ENCODE peak calls at places on chromosomes 16 and 17, in ten cellular contexts. L, J, V, B, S, R, Z, P, M and X are unnamed samples.

GRCh38 chr17:35129154-35129972 is 7.9 kb downstream of the FNDC8 start:
- DNase-seq in L (no peak), J (no peak), V (no peak), B (no peak), S (no peak), R (no peak), Z (no peak), P (no peak), M (no peak), X (no peak)

GRCh38 chr17:50934672-50935200 is 68.6 kb upstream of the TOB1 start:
- DNase-seq in L (no peak), J (no peak), V (no peak), B (no peak), S (no peak), R (no peak), Z (no peak), P (no peak), M (no peak), X (no peak)

GRCh38 chr17:73613947-73614655 is 30.1 kb downstream of the SDK2 start:
- DNase-seq in L (no peak), J (peak), V (no peak), B (no peak), S (no peak), R (no peak), Z (no peak), P (no peak), M (no peak), X (no peak)

GRCh38 chr17:59754547-59754946 is 47.1 kb downstream of the VMP1 start:
- DNase-seq in L (peak), J (no peak), V (no peak), B (no peak), S (no peak), R (no peak), Z (no peak), P (no peak), M (no peak), X (no peak)

GRCh38 chr16:34803683-34804416 is 1344.4 kb downstream of the TP53TG3F start:
- DNase-seq in L (no peak), J (no peak), V (peak), B (no peak), S (no peak), R (no peak), Z (no peak), P (no peak), M (no peak), X (no peak)

GRCh38 chr16:20409398-20410152 is at the start of gene ACSM5:
- DNase-seq in L (peak), J (no peak), V (no peak), B (peak), S (peak), R (no peak), Z (peak), P (peak), M (peak), X (no peak)

GRCh38 chr17:32648450-32648849 is 161.7 kb downstream of the CDK5R1 start:
- DNase-seq in L (no peak), J (no peak), V (no peak), B (no peak), S (no peak), R (no peak), Z (no peak), P (no peak), M (no peak), X (no peak)

GRCh38 chr17:55159251-55159650 is 105.5 kb upstream of the HLF start:
- DNase-seq in L (no peak), J (no peak), V (no peak), B (no peak), S (no peak), R (no peak), Z (no peak), P (no peak), M (no peak), X (no peak)

GRCh38 chr16:70770968-70771552 is 29.9 kb downstream of the VAC14 start:
- DNase-seq in L (peak), J (peak), V (no peak), B (peak), S (no peak), R (peak), Z (peak), P (peak), M (peak), X (peak)

GRCh38 chr17:16374129-16374528 is 6.8 kb upstream of the UBB start:
- DNase-seq in L (no peak), J (no peak), V (no peak), B (peak), S (peak), R (no peak), Z (no peak), P (peak), M (no peak), X (no peak)

GRCh38 chr17:17191346-17191792 is 14.8 kb downstream of the PLD6 start:
- DNase-seq in L (no peak), J (no peak), V (no peak), B (no peak), S (peak), R (no peak), Z (no peak), P (no peak), M (no peak), X (no peak)

GRCh38 chr17:390025-390424 is 37.4 kb upstream of the RPH3AL start:
- DNase-seq in L (no peak), J (no peak), V (no peak), B (no peak), S (no peak), R (no peak), Z (no peak), P (no peak), M (no peak), X (no peak)

GRCh38 chr16:83779881-83780280 is 27.9 kb upstream of the HSBP1 start:
- DNase-seq in L (no peak), J (no peak), V (no peak), B (no peak), S (no peak), R (no peak), Z (no peak), P (no peak), M (no peak), X (no peak)

GRCh38 chr17:17495448-17496188 is 577 bp downstream of the RASD1 start:
- DNase-seq in L (no peak), J (peak), V (peak), B (peak), S (peak), R (peak), Z (no peak), P (peak), M (no peak), X (peak)

GRCh38 chr16:47459603-47460002 is 1.3 kb downstream of the ITFG1 start:
- DNase-seq in L (no peak), J (no peak), V (no peak), B (no peak), S (no peak), R (no peak), Z (no peak), P (no peak), M (no peak), X (no peak)

GRCh38 chr17:72187544-72187943 is 66.7 kb downstream of the SOX9 start:
- DNase-seq in L (no peak), J (no peak), V (no peak), B (no peak), S (no peak), R (no peak), Z (peak), P (peak), M (no peak), X (peak)

GRCh38 chr16:67594956-67595355 is 32.6 kb downstream of the CTCF start:
- DNase-seq in L (no peak), J (no peak), V (no peak), B (peak), S (no peak), R (no peak), Z (no peak), P (no peak), M (no peak), X (no peak)

GRCh38 chr17:4536259-4536741 is 18.9 kb downstream of the MYBBP1A start:
- DNase-seq in L (no peak), J (peak), V (no peak), B (no peak), S (no peak), R (no peak), Z (no peak), P (no peak), M (no peak), X (no peak)

GRCh38 chr16:57316390-57317017 is 32.0 kb upstream of the PLLP start:
- DNase-seq in L (no peak), J (peak), V (peak), B (no peak), S (peak), R (no peak), Z (no peak), P (no peak), M (no peak), X (no peak)

GRCh38 chr16:63749256-63749655 is 1372.6 kb downstream of the CDH11 start:
- DNase-seq in L (no peak), J (no peak), V (no peak), B (no peak), S (no peak), R (no peak), Z (no peak), P (no peak), M (no peak), X (no peak)

GRCh38 chr16:89613101-89613953 is at the start of gene DPEP1:
- DNase-seq in L (no peak), J (peak), V (no peak), B (no peak), S (no peak), R (no peak), Z (no peak), P (no peak), M (no peak), X (no peak)
- TF ChIP-seq POLR2A in L (no peak), J (no peak), V (no peak), B (no peak), S (no peak), R (no peak), Z (no peak), P (no peak), M (no peak), X (no peak)

GRCh38 chr17:63549289-63549945 is 860 bp upstream of the DCAF7 start:
- DNase-seq in L (no peak), J (no peak), V (no peak), B (no peak), S (no peak), R (no peak), Z (peak), P (no peak), M (no peak), X (no peak)

GRCh38 chr17:63550816-63551639 is 751 bp downstream of the DCAF7 start:
- DNase-seq in L (peak), J (peak), V (no peak), B (no peak), S (no peak), R (no peak), Z (peak), P (peak), M (no peak), X (no peak)

GRCh38 chr17:63552211-63552610 is 1.9 kb downstream of the DCAF7 start:
- DNase-seq in L (no peak), J (no peak), V (no peak), B (no peak), S (no peak), R (no peak), Z (peak), P (no peak), M (no peak), X (no peak)

GRCh38 chr17:63547083-63547523 is 3.2 kb upstream of the DCAF7 start:
- DNase-seq in L (no peak), J (no peak), V (no peak), B (no peak), S (no peak), R (no peak), Z (no peak), P (no peak), M (no peak), X (no peak)

GRCh38 chr17:63549946-63550815 is at the start of gene DCAF7:
- DNase-seq in L (peak), J (peak), V (peak), B (peak), S (peak), R (peak), Z (peak), P (peak), M (peak), X (peak)
- TF ChIP-seq POLR2AphosphoS5 in L (peak), J (peak), V (peak), B (peak), S (peak), R (peak), Z (peak), P (peak), M (peak), X (peak)

DNA sequence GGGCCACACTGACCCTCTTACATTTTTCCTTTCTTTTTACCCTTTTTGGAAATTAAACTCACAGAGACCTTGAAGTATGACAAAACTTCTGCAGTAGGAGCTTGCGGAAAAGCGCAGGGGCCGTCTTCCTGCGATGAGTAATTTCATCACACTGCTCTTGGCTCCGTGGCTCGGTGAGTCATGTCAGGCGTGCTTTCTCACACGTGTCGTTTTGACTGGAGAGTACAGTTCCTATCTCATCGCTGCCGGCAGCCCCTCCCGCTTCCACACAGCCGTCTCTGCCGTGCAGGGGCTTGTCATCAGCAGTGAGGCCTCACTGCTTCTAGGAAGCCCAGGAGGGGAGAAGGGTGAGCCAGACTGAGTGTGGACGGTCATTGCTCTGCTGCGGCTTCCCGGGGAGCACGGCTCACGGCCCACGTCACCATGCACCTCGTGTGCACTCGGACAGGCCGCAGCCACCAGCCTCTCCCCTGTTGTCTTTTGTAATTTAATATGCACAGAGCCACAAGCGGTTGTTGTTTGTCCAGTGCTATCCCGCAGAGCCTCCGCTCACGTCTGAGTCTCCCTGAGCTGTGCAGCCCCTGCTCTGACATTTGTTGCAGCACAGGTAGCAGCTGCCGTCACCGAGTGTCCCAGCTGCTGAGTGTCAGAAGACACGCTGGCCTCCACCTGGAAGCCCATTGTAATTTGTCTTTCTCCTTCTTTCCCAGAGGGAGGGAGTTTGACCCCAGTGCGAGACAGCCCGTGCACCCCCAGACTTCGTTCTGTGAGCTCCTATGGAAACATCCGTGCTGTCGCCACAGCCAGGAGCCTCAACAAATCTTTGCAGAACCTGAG is 99.4 kb upstream of the CHMP6 start:
- DNase-seq in L (no peak), J (no peak), V (no peak), B (peak), S (peak), R (no peak), Z (no peak), P (peak), M (peak), X (peak)
- TF ChIP-seq POLR2A in L (no peak), J (no peak), V (no peak), B (peak), S (no peak), R (no peak), Z (no peak), P (no peak), M (no peak), X (no peak)

DNA sequence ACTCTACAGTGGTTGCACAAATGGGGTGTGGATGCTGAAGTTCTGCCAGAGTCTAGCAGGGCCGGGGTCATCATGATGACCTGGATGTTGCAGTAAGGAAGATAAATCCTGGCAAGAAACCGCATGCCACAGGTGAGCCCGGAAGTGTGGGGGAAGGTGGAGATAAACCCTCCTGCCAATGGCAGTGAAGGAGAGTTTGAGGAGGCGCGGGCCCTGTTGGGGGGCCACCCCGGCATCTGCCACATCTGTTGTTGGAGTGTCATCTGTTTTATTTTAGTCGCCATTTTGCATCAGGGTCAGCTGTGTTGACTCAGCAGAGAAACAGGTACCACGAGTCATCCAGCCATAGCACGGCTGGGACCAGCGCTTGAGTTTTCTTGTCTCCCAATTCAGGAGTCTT is 173.8 kb upstream of the CHMP6 start:
- DNase-seq in L (no peak), J (no peak), V (no peak), B (no peak), S (peak), R (no peak), Z (no peak), P (no peak), M (no peak), X (no peak)
- TF ChIP-seq POLR2AphosphoS5 in L (no peak), J (no peak), V (no peak), B (no peak), S (no peak), R (no peak), Z (no peak), P (no peak), M (no peak), X (no peak)

GRCh38 chr17:61199431-61200348 is 200.0 kb upstream of the TBX2 start:
- DNase-seq in L (no peak), J (no peak), V (no peak), B (no peak), S (no peak), R (no peak), Z (no peak), P (no peak), M (no peak), X (no peak)

GRCh38 chr17:61200349-61200735 is 199.3 kb upstream of the TBX2 start:
- DNase-seq in L (no peak), J (no peak), V (no peak), B (no peak), S (no peak), R (no peak), Z (no peak), P (no peak), M (no peak), X (no peak)

GRCh38 chr17:61202564-61202963 is 197.1 kb upstream of the TBX2 start:
- DNase-seq in L (no peak), J (no peak), V (no peak), B (no peak), S (no peak), R (no peak), Z (no peak), P (no peak), M (no peak), X (no peak)

GRCh38 chr17:61203765-61204164 is 195.9 kb upstream of the TBX2 start:
- DNase-seq in L (no peak), J (no peak), V (no peak), B (no peak), S (no peak), R (no peak), Z (no peak), P (no peak), M (no peak), X (no peak)

GRCh38 chr17:61201211-61201610 is 198.4 kb upstream of the TBX2 start:
- DNase-seq in L (peak), J (no peak), V (no peak), B (no peak), S (no peak), R (no peak), Z (no peak), P (no peak), M (no peak), X (no peak)
- TF ChIP-seq POLR2A in L (no peak), J (no peak), V (no peak), B (no peak), S (no peak), R (no peak), Z (no peak), P (no peak), M (no peak), X (no peak)

GRCh38 chr17:63819585-63820537 is 7.4 kb upstream of the PSMC5 start:
- DNase-seq in L (no peak), J (peak), V (no peak), B (no peak), S (no peak), R (no peak), Z (no peak), P (no peak), M (no peak), X (no peak)
- TF ChIP-seq POLR2AphosphoS5 in L (peak), J (peak), V (no peak), B (no peak), S (no peak), R (no peak), Z (no peak), P (no peak), M (no peak), X (no peak)

GRCh38 chr17:43175213-43176118 is 4.5 kb downstream of the NBR1 start:
- DNase-seq in L (peak), J (no peak), V (no peak), B (no peak), S (no peak), R (no peak), Z (no peak), P (no peak), M (no peak), X (no peak)

GRCh38 chr17:43169561-43170139 is 1.4 kb upstream of the NBR1 start:
- DNase-seq in L (peak), J (no peak), V (no peak), B (no peak), S (peak), R (peak), Z (peak), P (peak), M (peak), X (peak)

GRCh38 chr17:43171761-43172487 is 910 bp downstream of the NBR1 start:
- DNase-seq in L (peak), J (no peak), V (no peak), B (peak), S (peak), R (no peak), Z (no peak), P (peak), M (no peak), X (peak)

GRCh38 chr17:43170766-43171681 is at the start of gene NBR1:
- DNase-seq in L (peak), J (peak), V (peak), B (peak), S (peak), R (peak), Z (peak), P (peak), M (peak), X (peak)

DNA sequence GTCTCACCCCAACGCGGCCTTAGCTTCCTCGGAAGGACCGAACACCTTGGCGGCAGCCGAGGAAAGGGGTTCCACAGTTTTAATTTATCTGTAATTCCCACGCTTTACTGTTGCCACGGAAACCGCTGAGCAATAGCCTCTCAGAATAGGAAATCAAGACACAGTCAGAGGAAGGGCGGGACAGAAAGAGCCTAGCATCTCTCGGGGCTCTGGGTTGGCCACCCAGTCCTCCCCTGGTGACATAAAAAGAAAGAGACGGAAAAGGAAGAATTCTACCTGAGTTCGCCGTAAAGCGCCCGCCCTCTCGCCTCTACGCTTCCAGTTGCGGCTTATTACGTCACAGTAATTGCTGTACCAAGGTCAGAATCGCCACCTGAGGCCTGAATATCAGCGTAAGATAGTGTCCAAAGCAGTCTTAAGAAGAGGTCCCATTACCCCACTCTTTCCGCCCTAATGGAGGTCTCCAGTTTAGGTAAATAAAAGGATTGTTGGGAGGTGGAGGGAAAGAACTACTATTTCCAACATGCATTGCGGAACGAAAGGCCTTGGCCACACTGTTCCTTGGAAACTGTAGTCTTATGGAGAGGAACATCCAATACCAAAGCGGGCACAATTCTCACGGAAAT is 761 bp upstream of the NBR1 start:
- DNase-seq in L (peak), J (peak), V (peak), B (peak), S (peak), R (peak), Z (peak), P (peak), M (peak), X (peak)
- TF ChIP-seq POLR2A in L (peak), J (no peak), V (no peak), B (no peak), S (no peak), R (peak), Z (no peak), P (peak), M (no peak), X (peak)